ENCODE peak calls at places on chromosomes 1 and 21, in four cellular contexts. One of them, this sample, is unnamed.

GRCh38 chr1:226002667-226003501 is 3.7 kb upstream of the SDE2 start:
- DNase-seq in body of pancreas: peak; percentile 83
- DNase-seq in neuronal stem cell: peak; percentile 62
- DNase-seq in heart right ventricle: peak; percentile 62
- DNase-seq in this sample: peak; percentile 92

GRCh38 chr1:59195151-59195550 is 101.7 kb upstream of the FGGY start:
- DNase-seq in neuronal stem cell: no peak
- DNase-seq in heart right ventricle: no peak
- DNase-seq in body of pancreas: no peak
- DNase-seq in this sample: no peak

GRCh38 chr1:33327587-33328325 is 6.9 kb upstream of the A3GALT2 start:
- DNase-seq in heart right ventricle: peak; percentile 42
- DNase-seq in body of pancreas: peak; percentile 62
- DNase-seq in neuronal stem cell: no peak
- DNase-seq in this sample: peak; percentile 65

GRCh38 chr1:245444971-245445370 is 290.2 kb downstream of the KIF26B start:
- DNase-seq in neuronal stem cell: no peak
- DNase-seq in body of pancreas: no peak
- DNase-seq in heart right ventricle: no peak
- DNase-seq in this sample: no peak

GRCh38 chr1:229381234-229381633 is 38.4 kb upstream of the CCSAP start:
- DNase-seq in heart right ventricle: no peak
- DNase-seq in neuronal stem cell: no peak
- DNase-seq in body of pancreas: no peak
- DNase-seq in this sample: no peak

GRCh38 chr1:20480261-20481157 is 5.5 kb downstream of the CAMK2N1 start:
- DNase-seq in neuronal stem cell: no peak
- DNase-seq in body of pancreas: peak; percentile 41
- DNase-seq in heart right ventricle: no peak
- DNase-seq in this sample: no peak

GRCh38 chr1:158126425-158126824 is 54.3 kb upstream of the CD1D start:
- DNase-seq in neuronal stem cell: no peak
- DNase-seq in body of pancreas: no peak
- DNase-seq in heart right ventricle: no peak
- DNase-seq in this sample: no peak

GRCh38 chr1:204151562-204152309 is at the start of gene ETNK2:
- DNase-seq in neuronal stem cell: peak; percentile 47
- DNase-seq in heart right ventricle: peak; percentile 56
- DNase-seq in body of pancreas: peak; percentile 68
- DNase-seq in this sample: peak; percentile 88

GRCh38 chr1:56835657-56836056 is 16.5 kb upstream of the FYB2 start:
- DNase-seq in body of pancreas: no peak
- DNase-seq in heart right ventricle: no peak
- DNase-seq in neuronal stem cell: no peak
- DNase-seq in this sample: no peak

GRCh38 chr1:32464191-32464715 is 619 bp upstream of the ZBTB8B start:
- DNase-seq in heart right ventricle: no peak
- DNase-seq in body of pancreas: peak; percentile 3
- DNase-seq in neuronal stem cell: peak; percentile 35
- DNase-seq in this sample: no peak

GRCh38 chr1:22969224-22969829 is 3.3 kb downstream of the LACTBL1 start:
- DNase-seq in heart right ventricle: no peak
- DNase-seq in neuronal stem cell: no peak
- DNase-seq in body of pancreas: peak; percentile 71
- DNase-seq in this sample: no peak

GRCh38 chr1:203368624-203369451 is 17.9 kb upstream of the FMOD start:
- DNase-seq in heart right ventricle: peak; percentile 56
- DNase-seq in neuronal stem cell: no peak
- DNase-seq in body of pancreas: peak; percentile 58
- DNase-seq in this sample: peak; percentile 90

GRCh38 chr1:167617100-167617949 is 12.7 kb upstream of the RCSD1 start:
- DNase-seq in neuronal stem cell: no peak
- DNase-seq in heart right ventricle: no peak
- DNase-seq in body of pancreas: peak; percentile 59
- DNase-seq in this sample: no peak

GRCh38 chr1:192811594-192812239 is 2.9 kb downstream of the RGS2 start:
- DNase-seq in body of pancreas: no peak
- DNase-seq in heart right ventricle: no peak
- DNase-seq in neuronal stem cell: no peak
- DNase-seq in this sample: no peak

GRCh38 chr21:32653326-32653901 is 41.2 kb upstream of the CFAP298 start:
- DNase-seq in body of pancreas: peak; percentile 32
- DNase-seq in neuronal stem cell: peak; percentile 5
- DNase-seq in heart right ventricle: no peak
- DNase-seq in this sample: no peak

GRCh38 chr1:219567341-219567947 is 45.5 kb downstream of the ZC3H11B start:
- DNase-seq in heart right ventricle: no peak
- DNase-seq in neuronal stem cell: no peak
- DNase-seq in body of pancreas: peak; percentile 22
- DNase-seq in this sample: no peak

GRCh38 chr1:67597336-67597735 is 87.7 kb upstream of the GADD45A start:
- DNase-seq in heart right ventricle: no peak
- DNase-seq in neuronal stem cell: no peak
- DNase-seq in body of pancreas: no peak
- DNase-seq in this sample: no peak

GRCh38 chr1:220775238-220775853 is 11.4 kb upstream of the MTARC1 start:
- DNase-seq in neuronal stem cell: no peak
- DNase-seq in heart right ventricle: peak; percentile 51
- DNase-seq in body of pancreas: peak; percentile 35
- DNase-seq in this sample: no peak

GRCh38 chr1:206792939-206793607 is 20.8 kb upstream of the IL10 start:
- DNase-seq in heart right ventricle: no peak
- DNase-seq in neuronal stem cell: no peak
- DNase-seq in body of pancreas: no peak
- DNase-seq in this sample: no peak

GRCh38 chr1:157390646-157391045 is 161.7 kb downstream of the FCRL5 start:
- DNase-seq in neuronal stem cell: no peak
- DNase-seq in heart right ventricle: no peak
- DNase-seq in body of pancreas: no peak
- DNase-seq in this sample: no peak

GRCh38 chr1:245952383-245952989 is 554.6 kb downstream of the SMYD3 start:
- DNase-seq in heart right ventricle: no peak
- DNase-seq in neuronal stem cell: no peak
- DNase-seq in body of pancreas: no peak
- DNase-seq in this sample: no peak

GRCh38 chr1:236058141-236058626 is 6.7 kb downstream of the NID1 start:
- DNase-seq in body of pancreas: no peak
- DNase-seq in neuronal stem cell: no peak
- DNase-seq in heart right ventricle: no peak
- DNase-seq in this sample: no peak

GRCh38 chr1:109817881-109818280 is 54.2 kb upstream of the EPS8L3 start:
- DNase-seq in heart right ventricle: no peak
- DNase-seq in body of pancreas: no peak
- DNase-seq in neuronal stem cell: no peak
- DNase-seq in this sample: no peak

GRCh38 chr1:98468111-98468717 is 193.3 kb upstream of the SNX7 start:
- DNase-seq in heart right ventricle: no peak
- DNase-seq in body of pancreas: peak; percentile 5
- DNase-seq in neuronal stem cell: peak; percentile 32
- DNase-seq in this sample: no peak

GRCh38 chr1:170732262-170732595 is 68.3 kb downstream of the PRRX1 start:
- DNase-seq in heart right ventricle: no peak
- DNase-seq in neuronal stem cell: no peak
- DNase-seq in body of pancreas: no peak
- DNase-seq in this sample: no peak

GRCh38 chr1:15691434-15692032 is 7.4 kb downstream of the PLEKHM2 start:
- DNase-seq in heart right ventricle: peak; percentile 46
- DNase-seq in neuronal stem cell: no peak
- DNase-seq in body of pancreas: peak; percentile 10
- DNase-seq in this sample: no peak

GRCh38 chr1:14972107-14972506 is 181.4 kb upstream of the TMEM51 start:
- DNase-seq in heart right ventricle: no peak
- DNase-seq in body of pancreas: no peak
- DNase-seq in neuronal stem cell: no peak
- DNase-seq in this sample: no peak

GRCh38 chr21:30194701-30195299 is 21.1 kb downstream of the CLDN8 start:
- DNase-seq in neuronal stem cell: peak; percentile 35
- DNase-seq in body of pancreas: peak; percentile 17
- DNase-seq in heart right ventricle: no peak
- DNase-seq in this sample: no peak

GRCh38 chr21:44547656-44548331 is 3.5 kb downstream of the KRTAP10-2 start:
- DNase-seq in heart right ventricle: no peak
- DNase-seq in body of pancreas: no peak
- DNase-seq in neuronal stem cell: no peak
- DNase-seq in this sample: no peak

GRCh38 chr1:50658421-50659076 is 235.3 kb upstream of the DMRTA2 start:
- DNase-seq in heart right ventricle: no peak
- DNase-seq in neuronal stem cell: peak; percentile 55
- DNase-seq in body of pancreas: no peak
- DNase-seq in this sample: no peak

GRCh38 chr1:242030071-242030470 is 31.2 kb upstream of the MAP1LC3C start:
- DNase-seq in neuronal stem cell: no peak
- DNase-seq in body of pancreas: no peak
- DNase-seq in heart right ventricle: no peak
- DNase-seq in this sample: no peak

GRCh38 chr1:167629681-167630567 is at the start of gene RCSD1:
- DNase-seq in neuronal stem cell: no peak
- DNase-seq in body of pancreas: no peak
- DNase-seq in heart right ventricle: peak; percentile 74
- DNase-seq in this sample: no peak

GRCh38 chr21:41664881-41665765 is 101.7 kb downstream of the RIPK4 start:
- DNase-seq in neuronal stem cell: no peak
- DNase-seq in heart right ventricle: no peak
- DNase-seq in body of pancreas: no peak
- DNase-seq in this sample: no peak

GRCh38 chr1:246724001-246724724 is at the start of gene SCCPDH:
- DNase-seq in heart right ventricle: peak; percentile 75
- DNase-seq in neuronal stem cell: peak; percentile 67
- DNase-seq in body of pancreas: peak; percentile 75
- DNase-seq in this sample: peak; percentile 77

GRCh38 chr1:240732390-240732789 is 120.4 kb upstream of the GREM2 start:
- DNase-seq in heart right ventricle: no peak
- DNase-seq in body of pancreas: no peak
- DNase-seq in neuronal stem cell: peak; percentile 15
- DNase-seq in this sample: no peak

GRCh38 chr1:8004803-8005573 is 21.1 kb downstream of the ERRFI1 start:
- DNase-seq in heart right ventricle: peak; percentile 75
- DNase-seq in neuronal stem cell: no peak
- DNase-seq in body of pancreas: peak; percentile 82
- DNase-seq in this sample: peak; percentile 96

DNA sequence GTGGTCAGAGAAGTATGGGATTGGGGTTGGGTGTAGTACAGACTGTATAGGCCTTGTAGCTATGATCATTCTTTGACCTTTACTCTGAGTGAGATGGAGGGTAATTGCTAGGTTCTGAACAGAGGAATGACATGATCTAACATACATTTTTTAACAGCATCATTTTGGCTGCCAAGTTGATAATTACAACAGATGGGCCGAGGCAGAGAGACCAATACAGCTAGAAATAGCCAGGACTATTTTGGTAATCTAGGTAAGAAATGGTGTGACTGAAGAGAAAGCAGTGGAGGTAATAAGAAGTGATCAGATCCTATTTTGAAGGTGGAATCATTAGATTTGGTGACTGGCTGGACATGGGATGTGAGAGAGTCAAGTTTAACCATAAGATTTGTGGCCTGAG is 43.5 kb downstream of the RPAP2 start:
- DNase-seq in heart right ventricle: no peak
- DNase-seq in neuronal stem cell: no peak
- DNase-seq in body of pancreas: no peak
- DNase-seq in this sample: no peak
- H3K4me1 ChIP-seq in heart right ventricle: no peaks in the 10 kb centered on the region
- H3K4me1 ChIP-seq in neuronal stem cell: no peaks in the 10 kb centered on the region
- H3K4me1 ChIP-seq in body of pancreas: no peaks in the 10 kb centered on the region
- H3K4me1 ChIP-seq in this sample: no peaks in the 10 kb centered on the region

GRCh38 chr1:185733818-185734709 is at the start of gene HMCN1:
- DNase-seq in heart right ventricle: peak; percentile 82
- DNase-seq in body of pancreas: peak; percentile 63
- DNase-seq in neuronal stem cell: peak; percentile 72
- DNase-seq in this sample: peak; percentile 86

GRCh38 chr1:185735667-185736105 is 1.5 kb downstream of the HMCN1 start:
- DNase-seq in heart right ventricle: no peak
- DNase-seq in neuronal stem cell: no peak
- DNase-seq in body of pancreas: no peak
- DNase-seq in this sample: no peak

GRCh38 chr1:185734929-185735666 is 907 bp downstream of the HMCN1 start:
- DNase-seq in neuronal stem cell: no peak
- DNase-seq in heart right ventricle: no peak
- DNase-seq in body of pancreas: no peak
- DNase-seq in this sample: no peak

GRCh38 chr1:185731446-185731845 is 2.7 kb upstream of the HMCN1 start:
- DNase-seq in heart right ventricle: no peak
- DNase-seq in body of pancreas: no peak
- DNase-seq in neuronal stem cell: no peak
- DNase-seq in this sample: no peak

GRCh38 chr1:185732941-185733340 is 1.2 kb upstream of the HMCN1 start:
- DNase-seq in heart right ventricle: no peak
- DNase-seq in body of pancreas: no peak
- DNase-seq in neuronal stem cell: no peak
- DNase-seq in this sample: no peak
- H3K27ac ChIP-seq in heart right ventricle: peak overlapping the region; percentile 87
- H3K27ac ChIP-seq in body of pancreas: no peak overlapping the region
- H3K27ac ChIP-seq in neuronal stem cell: no peak overlapping the region
- H3K27ac ChIP-seq in this sample: no peak overlapping the region

GRCh38 chr1:12026586-12026985 is 7.3 kb downstream of the MIIP start:
- DNase-seq in neuronal stem cell: no peak
- DNase-seq in heart right ventricle: no peak
- DNase-seq in body of pancreas: no peak
- DNase-seq in this sample: no peak
- H3K36me3 ChIP-seq in neuronal stem cell: peaks cover 52% of the 10 kb centered on the region
- H3K36me3 ChIP-seq in heart right ventricle: peaks cover 79% of the 10 kb centered on the region
- H3K36me3 ChIP-seq in body of pancreas: peaks cover 8% of the 10 kb centered on the region
- H3K36me3 ChIP-seq in this sample: peaks cover 87% of the 10 kb centered on the region

GRCh38 chr21:33948951-33949444 is 33.4 kb upstream of the ATP5PO start:
- DNase-seq in neuronal stem cell: no peak
- DNase-seq in body of pancreas: no peak
- DNase-seq in heart right ventricle: no peak
- DNase-seq in this sample: no peak
- H3K4me1 ChIP-seq in neuronal stem cell: peaks cover 19% of the 10 kb centered on the region
- H3K4me1 ChIP-seq in body of pancreas: peaks cover 15% of the 10 kb centered on the region
- H3K4me1 ChIP-seq in heart right ventricle: peaks cover 5% of the 10 kb centered on the region
- H3K4me1 ChIP-seq in this sample: peaks cover 37% of the 10 kb centered on the region